ENCODE peak calls at places on chromosomes 13 and 19, in five cellular contexts. One of them, this sample, is unnamed.

GRCh38 chr19:55080121-55080914 is 4.6 kb downstream of the EPS8L1 start:
- DNase-seq in sigmoid colon: no peak
- DNase-seq in breast epithelium: peak
- DNase-seq in foreskin keratinocyte: peak
- DNase-seq in GM23338: peak
- DNase-seq in this sample: no peak

GRCh38 chr19:31347828-31348314 is 1.4 kb downstream of the TSHZ3 start:
- DNase-seq in GM23338: no peak
- DNase-seq in breast epithelium: no peak
- DNase-seq in foreskin keratinocyte: no peak
- DNase-seq in sigmoid colon: peak
- DNase-seq in this sample: no peak

GRCh38 chr13:110756268-110756667 is 42.8 kb downstream of the ING1 start:
- DNase-seq in GM23338: peak
- DNase-seq in breast epithelium: no peak
- DNase-seq in sigmoid colon: no peak
- DNase-seq in foreskin keratinocyte: no peak
- DNase-seq in this sample: no peak

GRCh38 chr19:5968431-5969373 is 9.2 kb downstream of the RANBP3 start:
- DNase-seq in sigmoid colon: peak
- DNase-seq in breast epithelium: no peak
- DNase-seq in GM23338: peak
- DNase-seq in foreskin keratinocyte: peak
- DNase-seq in this sample: peak

GRCh38 chr19:52291781-52292180 is 5.2 kb upstream of the ZNF480 start:
- DNase-seq in GM23338: no peak
- DNase-seq in breast epithelium: no peak
- DNase-seq in sigmoid colon: no peak
- DNase-seq in foreskin keratinocyte: no peak
- DNase-seq in this sample: no peak

GRCh38 chr13:75446874-75447273 is 35.1 kb downstream of the TBC1D4 start:
- DNase-seq in foreskin keratinocyte: no peak
- DNase-seq in GM23338: no peak
- DNase-seq in breast epithelium: no peak
- DNase-seq in sigmoid colon: no peak
- DNase-seq in this sample: no peak

GRCh38 chr13:106593131-106593530 is 25.2 kb upstream of the ARGLU1 start:
- DNase-seq in sigmoid colon: no peak
- DNase-seq in GM23338: no peak
- DNase-seq in foreskin keratinocyte: no peak
- DNase-seq in breast epithelium: no peak
- DNase-seq in this sample: no peak

GRCh38 chr19:40599331-40600085 is 1.7 kb upstream of the LTBP4 start:
- DNase-seq in sigmoid colon: no peak
- DNase-seq in breast epithelium: no peak
- DNase-seq in foreskin keratinocyte: peak
- DNase-seq in GM23338: peak
- DNase-seq in this sample: no peak

GRCh38 chr19:37874784-37875183 is 31.6 kb downstream of the WDR87 start:
- DNase-seq in sigmoid colon: no peak
- DNase-seq in breast epithelium: no peak
- DNase-seq in GM23338: peak
- DNase-seq in foreskin keratinocyte: no peak
- DNase-seq in this sample: no peak

GRCh38 chr19:40424637-40425449 is 949 bp downstream of the SERTAD1 start:
- DNase-seq in sigmoid colon: no peak
- DNase-seq in GM23338: peak
- DNase-seq in breast epithelium: no peak
- DNase-seq in foreskin keratinocyte: no peak
- DNase-seq in this sample: no peak

GRCh38 chr19:38395381-38396127 is 7.1 kb downstream of the SPRED3 start:
- DNase-seq in GM23338: peak
- DNase-seq in foreskin keratinocyte: no peak
- DNase-seq in breast epithelium: no peak
- DNase-seq in sigmoid colon: no peak
- DNase-seq in this sample: no peak

GRCh38 chr19:54162241-54162805 is 2.8 kb upstream of the LENG1 start:
- DNase-seq in sigmoid colon: peak
- DNase-seq in foreskin keratinocyte: peak
- DNase-seq in GM23338: peak
- DNase-seq in breast epithelium: peak
- DNase-seq in this sample: no peak

GRCh38 chr19:8578642-8579265 is 1.5 kb upstream of the MYO1F start:
- DNase-seq in sigmoid colon: peak
- DNase-seq in GM23338: peak
- DNase-seq in foreskin keratinocyte: peak
- DNase-seq in breast epithelium: peak
- DNase-seq in this sample: no peak

GRCh38 chr13:49214917-49215376 is 5.2 kb upstream of the MLNR start:
- DNase-seq in GM23338: peak
- DNase-seq in sigmoid colon: no peak
- DNase-seq in breast epithelium: no peak
- DNase-seq in foreskin keratinocyte: no peak
- DNase-seq in this sample: no peak

GRCh38 chr13:45521292-45521691 is 56.6 kb downstream of the COG3 start:
- DNase-seq in breast epithelium: no peak
- DNase-seq in GM23338: no peak
- DNase-seq in sigmoid colon: no peak
- DNase-seq in foreskin keratinocyte: peak
- DNase-seq in this sample: no peak

GRCh38 chr19:35038623-35039512 is 2.7 kb upstream of the HPN start:
- DNase-seq in foreskin keratinocyte: no peak
- DNase-seq in sigmoid colon: no peak
- DNase-seq in GM23338: no peak
- DNase-seq in breast epithelium: no peak
- DNase-seq in this sample: no peak

GRCh38 chr13:29849731-29850212 is 645 bp downstream of the UBL3 start:
- DNase-seq in breast epithelium: peak
- DNase-seq in foreskin keratinocyte: peak
- DNase-seq in GM23338: peak
- DNase-seq in sigmoid colon: peak
- DNase-seq in this sample: peak

GRCh38 chr13:27644302-27644701 is 22.6 kb downstream of the POLR1D start:
- DNase-seq in foreskin keratinocyte: peak
- DNase-seq in breast epithelium: no peak
- DNase-seq in GM23338: no peak
- DNase-seq in sigmoid colon: no peak
- DNase-seq in this sample: no peak

GRCh38 chr13:42333613-42334328 is 61.8 kb downstream of the AKAP11 start:
- DNase-seq in GM23338: peak
- DNase-seq in sigmoid colon: no peak
- DNase-seq in foreskin keratinocyte: peak
- DNase-seq in breast epithelium: no peak
- DNase-seq in this sample: no peak

GRCh38 chr13:31052478-31052877 is 109.2 kb downstream of the HSPH1 start:
- DNase-seq in breast epithelium: no peak
- DNase-seq in foreskin keratinocyte: no peak
- DNase-seq in sigmoid colon: no peak
- DNase-seq in GM23338: no peak
- DNase-seq in this sample: no peak

GRCh38 chr19:49570997-49571676 is 9.2 kb downstream of the NOSIP start:
- DNase-seq in GM23338: peak
- DNase-seq in sigmoid colon: no peak
- DNase-seq in foreskin keratinocyte: no peak
- DNase-seq in breast epithelium: no peak
- DNase-seq in this sample: no peak

GRCh38 chr13:55000043-55000442 is 1971.4 kb downstream of the OLFM4 start:
- DNase-seq in breast epithelium: no peak
- DNase-seq in GM23338: peak
- DNase-seq in foreskin keratinocyte: no peak
- DNase-seq in sigmoid colon: no peak
- DNase-seq in this sample: no peak

GRCh38 chr13:93345642-93346220 is 119.1 kb downstream of the GPC6 start:
- DNase-seq in GM23338: no peak
- DNase-seq in foreskin keratinocyte: no peak
- DNase-seq in breast epithelium: no peak
- DNase-seq in sigmoid colon: no peak
- DNase-seq in this sample: no peak

GRCh38 chr13:41064493-41064892 is 3.2 kb downstream of the WBP4 start:
- DNase-seq in GM23338: no peak
- DNase-seq in breast epithelium: no peak
- DNase-seq in foreskin keratinocyte: no peak
- DNase-seq in sigmoid colon: no peak
- DNase-seq in this sample: no peak
- H3K27ac ChIP-seq in GM23338: no peak
- H3K27ac ChIP-seq in breast epithelium: peak
- H3K27ac ChIP-seq in foreskin keratinocyte: no peak
- H3K27ac ChIP-seq in sigmoid colon: peak
- H3K27ac ChIP-seq in this sample: no peak

GRCh38 chr13:35723820-35724219 is 247.3 kb upstream of the MAB21L1 start:
- DNase-seq in foreskin keratinocyte: no peak
- DNase-seq in breast epithelium: no peak
- DNase-seq in sigmoid colon: no peak
- DNase-seq in GM23338: no peak
- DNase-seq in this sample: no peak
- H3K27ac ChIP-seq in foreskin keratinocyte: no peak
- H3K27ac ChIP-seq in breast epithelium: no peak
- H3K27ac ChIP-seq in sigmoid colon: peak
- H3K27ac ChIP-seq in GM23338: no peak
- H3K27ac ChIP-seq in this sample: no peak

GRCh38 chr19:11096210-11096841 is 7.1 kb downstream of the LDLR start:
- DNase-seq in sigmoid colon: peak
- DNase-seq in breast epithelium: no peak
- DNase-seq in foreskin keratinocyte: no peak
- DNase-seq in GM23338: no peak
- DNase-seq in this sample: no peak
- H3K27ac ChIP-seq in sigmoid colon: peak
- H3K27ac ChIP-seq in breast epithelium: peak
- H3K27ac ChIP-seq in foreskin keratinocyte: peak
- H3K27ac ChIP-seq in GM23338: peak
- H3K27ac ChIP-seq in this sample: peak

DNA sequence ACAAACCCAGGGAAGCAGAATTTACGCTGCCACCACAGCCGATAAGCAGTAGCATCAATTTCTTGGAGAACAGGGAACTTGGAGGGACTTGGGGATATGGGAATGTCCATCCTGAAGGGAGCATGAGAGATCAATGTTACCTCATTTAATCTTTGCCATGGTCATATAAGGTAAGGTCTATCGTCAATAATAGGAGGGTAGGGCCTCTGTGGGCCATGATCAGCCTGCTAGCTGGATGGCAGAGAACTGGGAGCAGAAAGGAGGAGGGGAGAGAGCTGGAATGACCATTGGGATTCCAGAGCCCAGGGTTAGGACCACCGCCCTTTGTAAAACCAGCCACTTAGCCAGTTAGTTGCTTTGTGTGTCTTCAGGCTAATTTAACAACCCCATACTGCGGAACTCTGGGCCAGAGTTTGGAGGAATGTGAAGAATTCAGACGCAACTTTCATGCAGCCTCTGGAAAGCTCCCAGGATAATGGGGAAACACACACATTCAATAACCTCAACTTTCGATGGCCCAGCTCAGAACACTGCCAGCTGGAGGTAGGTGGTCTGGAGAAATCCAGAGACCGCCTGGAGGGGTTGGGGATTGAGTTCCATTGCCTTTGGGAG is 40.3 kb downstream of the ZNF557 start:
- DNase-seq in GM23338: peak
- DNase-seq in breast epithelium: no peak
- DNase-seq in foreskin keratinocyte: no peak
- DNase-seq in sigmoid colon: peak
- DNase-seq in this sample: no peak
- H3K27ac ChIP-seq in GM23338: peak
- H3K27ac ChIP-seq in breast epithelium: no peak
- H3K27ac ChIP-seq in foreskin keratinocyte: no peak
- H3K27ac ChIP-seq in sigmoid colon: no peak
- H3K27ac ChIP-seq in this sample: no peak